ENCODE peak calls at places on chromosome 21, in four cellular contexts. N, F, Z and T are unnamed samples.

GRCh38 chr21:29749957-29750356 is 189.8 kb downstream of the GRIK1 start:
- DNase-seq in N (no peak), F (no peak), Z (no peak), T (no peak)

GRCh38 chr21:17758703-17759102 is 60.5 kb downstream of the C21orf91 start:
- DNase-seq in Z (no peak), N (no peak), F (no peak), T (no peak)

GRCh38 chr21:38984982-38985422 is 179.3 kb downstream of the ETS2 start:
- DNase-seq in F (no peak), Z (peak), N (no peak), T (peak)

GRCh38 chr21:46021978-46022544 is 40.5 kb downstream of the COL6A1 start:
- DNase-seq in N (no peak), Z (no peak), F (no peak), T (no peak)

GRCh38 chr21:29372063-29372802 is 73.5 kb downstream of the BACH1 start:
- DNase-seq in N (no peak), F (peak), Z (peak), T (peak)

GRCh38 chr21:30831194-30831765 is 1.7 kb upstream of the KRTAP7-1 start:
- DNase-seq in N (no peak), F (no peak), Z (peak), T (peak)

GRCh38 chr21:19565587-19565986 is 1162.0 kb upstream of the TMPRSS15 start:
- DNase-seq in Z (no peak), F (no peak), N (no peak), T (no peak)

GRCh38 chr21:41406340-41406739 is 19.7 kb upstream of the MX1 start:
- DNase-seq in Z (no peak), F (no peak), N (no peak), T (no peak)

GRCh38 chr21:22174746-22175145 is 1176.5 kb downstream of the NCAM2 start:
- DNase-seq in Z (no peak), N (no peak), F (no peak), T (no peak)

GRCh38 chr21:29130234-29130993 is at the start of gene MAP3K7CL:
- DNase-seq in N (no peak), F (no peak), Z (peak), T (peak)

GRCh38 chr21:38795475-38795874 is 10.3 kb upstream of the ETS2 start:
- DNase-seq in Z (no peak), N (no peak), F (no peak), T (no peak)

GRCh38 chr21:28521932-28522826 is 470.5 kb downstream of the LTN1 start:
- DNase-seq in Z (peak), N (no peak), F (no peak), T (peak)

GRCh38 chr21:38474124-38474523 is 24.2 kb downstream of the ERG start:
- DNase-seq in N (no peak), F (no peak), Z (no peak), T (no peak)

GRCh38 chr21:16117851-16118592 is 388.2 kb downstream of the USP25 start:
- DNase-seq in Z (peak), N (no peak), F (no peak), T (peak)

GRCh38 chr21:38242036-38242435 is 14.8 kb upstream of the KCNJ15 start:
- DNase-seq in F (no peak), Z (no peak), N (no peak), T (no peak)

GRCh38 chr21:45053561-45053960 is 20.8 kb upstream of the ADARB1 start:
- DNase-seq in F (no peak), Z (no peak), N (no peak), T (no peak)

GRCh38 chr21:26732442-26733221 is 112.6 kb downstream of the ADAMTS1 start:
- DNase-seq in Z (peak), F (no peak), N (no peak), T (peak)

GRCh38 chr21:45332981-45333582 is 45.4 kb upstream of the POFUT2 start:
- DNase-seq in N (no peak), F (no peak), Z (no peak), T (no peak)

GRCh38 chr21:26844258-26845065 is 747 bp downstream of the ADAMTS1 start:
- DNase-seq in N (no peak), Z (peak), F (no peak), T (peak)

GRCh38 chr21:17101696-17102095 is 411.1 kb upstream of the CXADR start:
- DNase-seq in F (no peak), N (no peak), Z (no peak), T (no peak)

GRCh38 chr21:28857720-28858119 is 135.0 kb downstream of the LTN1 start:
- DNase-seq in N (no peak), Z (no peak), F (no peak), T (no peak)

GRCh38 chr21:26966978-26967913 is at the start of gene ADAMTS5:
- DNase-seq in F (no peak), Z (peak), N (no peak), T (peak)

GRCh38 chr21:38293765-38294164 is 37.0 kb downstream of the KCNJ15 start:
- DNase-seq in Z (no peak), F (no peak), N (no peak), T (no peak)

DNA sequence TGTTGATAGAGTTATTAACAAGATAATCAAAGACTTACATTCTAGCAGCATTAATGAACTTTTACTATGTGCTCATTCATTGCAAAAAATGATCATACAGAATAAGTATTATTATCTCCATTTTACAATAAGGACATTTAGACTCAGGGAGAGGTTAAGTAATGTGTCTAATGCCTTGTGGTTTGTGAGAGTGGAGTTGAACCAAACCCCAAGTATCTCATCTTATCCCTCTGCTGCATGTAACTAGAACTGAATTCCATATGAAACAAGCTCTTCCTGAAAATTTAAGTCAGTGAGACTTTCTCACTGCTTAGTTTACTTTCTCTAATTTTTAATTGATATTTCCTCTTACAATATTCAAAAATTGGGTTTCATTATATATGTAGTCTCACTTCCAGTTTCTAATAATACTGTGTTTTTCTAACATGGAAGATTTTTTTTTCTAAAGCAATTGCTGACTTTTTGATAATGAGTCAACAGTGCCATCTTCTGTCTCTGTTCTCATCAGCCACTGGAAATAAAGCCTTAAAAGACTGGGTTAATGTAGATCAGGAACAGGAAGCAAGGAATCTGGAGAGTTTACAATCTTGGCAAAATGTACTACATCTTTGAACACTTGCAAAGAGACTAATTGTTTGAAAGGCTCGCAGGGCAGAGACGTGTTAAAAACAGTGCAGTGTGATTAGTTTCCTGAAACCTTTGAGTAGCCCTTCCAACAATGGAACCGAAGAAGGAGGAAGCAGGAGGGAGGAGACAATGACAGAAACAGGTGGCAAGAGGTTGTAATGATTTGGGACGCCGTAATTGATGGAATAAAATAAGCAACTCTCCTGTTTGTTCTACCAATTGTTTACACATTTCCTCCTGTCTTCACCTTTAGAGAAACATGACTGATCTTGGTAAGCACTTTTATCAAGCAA is 567.6 kb downstream of the MRPL39 start:
- DNase-seq in Z (no peak), N (peak), F (peak), T (peak)
- H3K4me3 ChIP-seq in Z (no peak), N (peak), F (peak), T (no peak)

DNA sequence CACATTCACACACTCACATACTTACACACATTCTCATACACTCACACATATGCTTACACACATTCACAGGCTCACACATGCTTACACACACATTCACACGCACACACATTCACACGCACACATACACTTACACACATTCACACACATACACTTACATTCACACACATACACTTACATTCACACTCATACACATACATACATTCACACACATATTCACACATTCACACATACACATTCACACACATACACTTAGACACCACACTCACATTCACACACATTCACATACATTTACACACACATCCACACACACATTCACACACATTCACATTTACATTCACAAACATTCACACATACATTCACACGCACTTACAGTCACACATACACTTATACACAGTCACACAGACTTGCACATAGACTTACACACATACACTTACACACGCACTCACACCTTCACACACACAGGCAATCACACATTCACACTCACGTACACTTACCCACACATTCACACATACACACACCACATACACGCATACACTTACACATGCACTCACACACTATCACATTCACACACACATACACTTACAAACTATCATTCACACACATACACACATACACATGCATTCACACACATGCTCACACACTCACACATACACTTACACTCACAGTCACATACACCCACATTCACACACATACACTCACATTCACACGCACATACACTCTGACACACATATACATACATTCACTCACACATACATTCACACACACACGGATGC is 16.8 kb downstream of the PDE9A start:
- DNase-seq in F (no peak), N (no peak), Z (no peak), T (no peak)
- H3K4me3 ChIP-seq in F (no peak), N (no peak), Z (no peak), T (no peak)

GRCh38 chr21:34885125-34885524 is 164.0 kb downstream of the RUNX1 start:
- DNase-seq in N (no peak), F (no peak), Z (no peak), T (no peak)
- H3K4me3 ChIP-seq in N (peak), F (peak), Z (peak), T (peak)

DNA sequence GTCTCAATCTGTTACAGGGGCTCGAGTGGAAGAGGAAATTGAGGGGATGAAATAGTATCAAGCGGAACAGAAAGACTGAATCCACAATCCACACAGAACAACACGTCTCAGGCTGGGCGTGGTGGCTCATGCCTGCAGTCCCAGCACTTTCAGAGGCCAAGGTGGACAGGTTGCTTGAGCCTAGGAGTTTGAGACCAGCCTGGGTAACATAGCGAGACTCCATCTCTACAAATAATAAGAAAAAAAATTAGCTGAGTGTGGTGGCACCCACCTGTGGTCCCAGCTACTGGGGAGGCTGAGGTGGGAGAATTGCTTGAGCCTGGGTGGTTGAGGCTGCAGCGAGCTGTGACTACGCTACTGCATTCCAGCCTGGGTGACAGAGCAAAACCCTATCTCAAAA is 25.7 kb downstream of the VPS26C start:
- DNase-seq in N (no peak), Z (no peak), F (no peak), T (no peak)
- H3K4me3 ChIP-seq in N (no peak), Z (no peak), F (no peak), T (no peak)

DNA sequence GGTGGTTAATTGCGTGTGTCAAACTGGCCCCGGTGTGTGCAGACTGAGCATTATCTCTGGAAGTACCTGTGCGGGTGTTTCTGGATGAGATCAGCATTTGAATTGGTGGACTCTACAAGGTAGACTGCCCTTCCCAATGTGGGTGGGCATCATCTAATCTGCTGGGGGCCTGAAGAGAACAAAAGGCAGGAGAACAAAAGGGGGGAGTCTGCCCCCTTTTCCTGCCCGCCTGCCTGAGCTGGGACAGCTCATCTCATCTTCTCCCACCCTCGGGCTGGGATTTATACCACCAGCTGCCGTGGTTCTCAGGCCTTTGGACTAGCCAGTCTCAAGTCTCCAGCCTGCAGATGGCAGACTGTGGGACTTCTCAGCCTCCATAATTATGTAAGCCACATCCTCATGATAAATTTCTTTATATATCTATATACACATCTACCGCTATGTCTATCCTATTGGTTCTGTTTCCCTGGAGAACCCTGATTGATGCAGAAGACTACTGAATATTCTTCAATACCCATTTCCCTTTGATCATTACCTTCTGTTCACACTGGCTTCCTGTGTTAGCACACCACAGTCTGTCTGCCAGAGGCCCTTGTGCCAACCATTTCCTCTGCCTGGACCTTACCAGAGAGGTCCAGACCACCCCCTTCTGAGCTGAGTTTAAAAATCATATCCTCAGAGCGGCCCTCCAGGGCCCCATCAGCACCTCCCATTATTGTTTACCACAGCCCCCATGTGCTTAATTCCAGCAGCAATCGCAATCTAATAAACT is 25.2 kb downstream of the RCAN1 start:
- DNase-seq in F (no peak), Z (no peak), N (no peak), T (no peak)
- H3K4me3 ChIP-seq in F (no peak), Z (no peak), N (no peak), T (no peak)

GRCh38 chr21:14543983-14544382 is 2.1 kb downstream of the SAMSN1 start:
- DNase-seq in F (no peak), Z (no peak), N (no peak), T (no peak)
- H3K4me3 ChIP-seq in F (peak), Z (no peak), N (no peak), T (no peak)

GRCh38 chr21:25573409-25574206 is 33.7 kb downstream of the MRPL39 start:
- DNase-seq in Z (peak), F (peak), N (peak), T (peak)
- H3K4me3 ChIP-seq in Z (no peak), F (peak), N (no peak), T (no peak)

GRCh38 chr21:32611471-32611997 is 643 bp downstream of the CFAP298 start:
- DNase-seq in F (no peak), N (no peak), Z (peak), T (peak)

GRCh38 chr21:32612075-32612998 is at the start of gene CFAP298:
- DNase-seq in N (peak), Z (peak), F (peak), T (peak)

GRCh38 chr21:32612999-32613337 is 791 bp upstream of the CFAP298 start:
- DNase-seq in N (no peak), Z (no peak), F (no peak), T (no peak)

DNA sequence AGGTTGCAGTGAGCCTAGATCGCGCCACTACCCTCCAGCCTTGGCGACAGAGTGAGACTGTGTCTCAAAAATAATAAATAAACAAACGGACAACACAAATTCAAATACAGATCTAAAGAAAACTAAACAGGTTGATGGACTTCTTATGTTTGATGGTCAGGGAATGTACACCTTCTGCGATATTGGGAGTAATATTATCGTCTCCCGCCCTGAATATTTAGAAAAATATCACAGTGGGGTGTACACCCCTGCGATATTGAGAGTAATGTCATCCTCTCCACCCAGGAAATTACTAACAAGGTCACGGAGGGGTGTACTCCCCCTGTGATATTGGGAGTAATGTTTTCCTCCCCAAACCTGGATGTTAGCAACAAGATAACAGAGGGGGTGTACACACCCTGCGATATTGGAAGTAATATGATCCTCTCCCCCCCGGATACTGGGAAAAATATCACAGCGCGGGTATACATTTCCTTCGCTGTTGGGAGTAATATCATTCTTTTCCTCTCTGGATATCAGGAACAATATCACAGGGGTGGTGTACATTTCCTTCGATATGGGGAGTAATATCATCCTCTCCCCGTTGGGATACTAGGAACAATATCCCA is 1.4 kb upstream of the CFAP298 start:
- DNase-seq in N (no peak), F (no peak), Z (no peak), T (no peak)
- H3K4me3 ChIP-seq in N (peak), F (peak), Z (peak), T (peak)